ENCODE peak calls at places on chromosomes 3 and 15, in seven cellular contexts. Y is endothelial cell; K is stimulated activated CD4-positive, alpha-beta T cell treated with anti-CD3 and anti-CD28 coated beads, Interleukin-15, amount 100 ng/mL, for 1 hour; Z is pancreas; O is activated CD8-positive, alpha-beta T cell treated with anti-CD3 and anti-CD28 coated beads, Interleukin-2, amount 10 ng/mL, durations not matched to agents 7 days and 5 days; N is H4; Q is glutamatergic neuron. H is an unnamed sample.
A peak's percentile ranks its signal among the peaks of the same experiment; 100 is the strongest.

GRCh38 chr15:23564798-23565394 is 578 bp upstream of the MKRN3 start:
- DNase-seq in Y (no peak), K (no peak), Z (no peak), O (no peak), N (no peak), Q (no peak), H (no peak)

GRCh38 chr3:60755094-60755493 is 496.2 kb downstream of the FHIT start:
- DNase-seq in Y (peak; percentile 40), K (no peak), Z (no peak), O (no peak), N (peak; percentile 12), Q (peak; percentile 43), H (no peak)

GRCh38 chr3:49813497-49814174 is at the start of gene UBA7:
- DNase-seq in Y (no peak), K (no peak), Z (no peak), O (peak; percentile 63), N (peak; percentile 63), Q (no peak), H (no peak)

GRCh38 chr3:59780209-59780608 is 730.4 kb upstream of the CFAP20DC start:
- DNase-seq in Y (no peak), K (no peak), Z (no peak), O (no peak), N (no peak), Q (no peak), H (no peak)

GRCh38 chr3:168545591-168545990 is 449.9 kb upstream of the GOLIM4 start:
- DNase-seq in Y (no peak), K (no peak), Z (no peak), O (no peak), N (peak; percentile 49), Q (no peak), H (no peak)

GRCh38 chr15:98883504-98883903 is 124.1 kb downstream of the PGPEP1L start:
- DNase-seq in Y (no peak), K (no peak), Z (no peak), O (no peak), N (no peak), Q (no peak), H (no peak)

GRCh38 chr15:76196286-76196948 is 114.9 kb downstream of the ETFA start:
- DNase-seq in Y (no peak), K (no peak), Z (peak; percentile 78), O (no peak), N (peak; percentile 81), Q (no peak), H (no peak)

GRCh38 chr15:58306591-58307312 is 125.0 kb upstream of the LIPC start:
- DNase-seq in Y (no peak), K (no peak), Z (no peak), O (no peak), N (no peak), Q (no peak), H (no peak)

GRCh38 chr15:57962887-57963286 is 102.6 kb downstream of the ALDH1A2 start:
- DNase-seq in Y (no peak), K (no peak), Z (no peak), O (no peak), N (no peak), Q (no peak), H (no peak)

GRCh38 chr3:159828542-159828943 is 160.1 kb upstream of the IL12A start:
- DNase-seq in Y (no peak), K (no peak), Z (no peak), O (no peak), N (peak; percentile 63), Q (no peak), H (no peak)

GRCh38 chr3:160450846-160451245 is 1.3 kb upstream of the TRIM59 start:
- DNase-seq in Y (no peak), K (no peak), Z (no peak), O (no peak), N (no peak), Q (no peak), H (no peak)

GRCh38 chr3:79005084-79005483 is 762.7 kb downstream of the ROBO1 start:
- DNase-seq in Y (no peak), K (no peak), Z (no peak), O (no peak), N (no peak), Q (no peak), H (no peak)

GRCh38 chr3:178260887-178261286 is 275.3 kb upstream of the KCNMB2 start:
- DNase-seq in Y (no peak), K (no peak), Z (no peak), O (no peak), N (no peak), Q (no peak), H (no peak)

GRCh38 chr3:108488631-108489030 is 21.8 kb downstream of the MYH15 start:
- DNase-seq in Y (no peak), K (no peak), Z (no peak), O (no peak), N (no peak), Q (no peak), H (no peak)

GRCh38 chr15:42727740-42728355 is 9.1 kb downstream of the CDAN1 start:
- DNase-seq in Y (no peak), K (no peak), Z (no peak), O (no peak), N (no peak), Q (peak; percentile 60), H (no peak)

GRCh38 chr3:143255725-143256124 is 136.2 kb downstream of the CHST2 start:
- DNase-seq in Y (no peak), K (no peak), Z (no peak), O (no peak), N (no peak), Q (no peak), H (no peak)

GRCh38 chr15:101498076-101498730 is 8.7 kb upstream of the PCSK6 start:
- DNase-seq in Y (no peak), K (no peak), Z (no peak), O (no peak), N (no peak), Q (no peak), H (no peak)

GRCh38 chr3:22795917-22796316 is 407.2 kb upstream of the UBE2E2 start:
- DNase-seq in Y (no peak), K (no peak), Z (no peak), O (no peak), N (no peak), Q (no peak), H (no peak)

GRCh38 chr15:63322541-63322940 is 45.1 kb downstream of the APH1B start:
- DNase-seq in Y (peak; percentile 20), K (no peak), Z (peak; percentile 67), O (no peak), N (peak; percentile 21), Q (no peak), H (peak; percentile 50)

GRCh38 chr15:29348308-29348914 is 78.8 kb upstream of the NSMCE3 start:
- DNase-seq in Y (no peak), K (no peak), Z (peak; percentile 28), O (no peak), N (no peak), Q (no peak), H (no peak)

GRCh38 chr3:127105587-127105986 is 87.3 kb upstream of the PRR23E start:
- DNase-seq in Y (no peak), K (no peak), Z (no peak), O (no peak), N (no peak), Q (no peak), H (no peak)

GRCh38 chr3:127003175-127003555 is 20.2 kb downstream of the PLXNA1 start:
- DNase-seq in Y (no peak), K (no peak), Z (no peak), O (no peak), N (no peak), Q (no peak), H (no peak)

GRCh38 chr3:99249627-99250026 is 348.1 kb upstream of the DCBLD2 start:
- DNase-seq in Y (no peak), K (no peak), Z (no peak), O (no peak), N (no peak), Q (no peak), H (no peak)

GRCh38 chr3:196666001-196666867 is 26.7 kb downstream of the NRROS start:
- DNase-seq in Y (no peak), K (no peak), Z (no peak), O (no peak), N (peak; percentile 96), Q (peak; percentile 78), H (no peak)

GRCh38 chr3:184597783-184598182 is 36.2 kb downstream of the EPHB3 start:
- DNase-seq in Y (no peak), K (no peak), Z (peak; percentile 69), O (no peak), N (no peak), Q (no peak), H (no peak)

GRCh38 chr3:143963946-143964345 is 7.7 kb upstream of the DIPK2A start:
- DNase-seq in Y (no peak), K (no peak), Z (no peak), O (no peak), N (no peak), Q (no peak), H (no peak)

GRCh38 chr15:81256916-81257315 is 60.2 kb downstream of the IL16 start:
- DNase-seq in Y (no peak), K (no peak), Z (no peak), O (no peak), N (peak; percentile 35), Q (no peak), H (no peak)

GRCh38 chr3:8651418-8652322 is 7.1 kb upstream of the SSUH2 start:
- DNase-seq in Y (no peak), K (no peak), Z (no peak), O (no peak), N (no peak), Q (no peak), H (no peak)

GRCh38 chr15:51494411-51495314 is 127.9 kb downstream of the DMXL2 start:
- DNase-seq in Y (no peak), K (no peak), Z (no peak), O (no peak), N (no peak), Q (no peak), H (no peak)

GRCh38 chr3:23611737-23612295 is 193.9 kb upstream of the UBE2E1 start:
- DNase-seq in Y (no peak), K (no peak), Z (peak; percentile 42), O (no peak), N (no peak), Q (no peak), H (peak; percentile 53)

GRCh38 chr3:112032377-112032776 is 2.2 kb upstream of the TMPRSS7 start:
- DNase-seq in Y (no peak), K (no peak), Z (no peak), O (no peak), N (no peak), Q (no peak), H (no peak)

GRCh38 chr3:117131259-117131658 is 421.7 kb downstream of the TUSC7 start:
- DNase-seq in Y (no peak), K (no peak), Z (no peak), O (no peak), N (no peak), Q (no peak), H (no peak)

GRCh38 chr15:80822666-80823065 is 43.5 kb downstream of the CEMIP start:
- DNase-seq in Y (no peak), K (no peak), Z (no peak), O (no peak), N (no peak), Q (no peak), H (no peak)

H was measured in mesothelial cell of epicardium.